ENCODE peak calls at places on chromosomes 11 and 22, in nine cellular contexts. One of them, this sample, is unnamed.
A peak's percentile ranks its signal among the peaks of the same experiment; 100 is the strongest.

GRCh38 chr11:120184371-120184945 is 26.4 kb upstream of the OAF start:
- DNase-seq in lower lobe of right lung: no peak
- DNase-seq in A549: no peak
- DNase-seq in PC-3: no peak
- DNase-seq in OCI-LY7: no peak
- DNase-seq in body of pancreas: peak; percentile 30
- DNase-seq in naive thymus-derived CD4-positive, alpha-beta T cell: no peak
- DNase-seq in CD4-positive, CD25-positive, alpha-beta regulatory T cell: no peak
- DNase-seq in transverse colon: no peak
- DNase-seq in this sample: no peak

GRCh38 chr11:92159931-92160330 is 64.7 kb upstream of the FAT3 start:
- DNase-seq in OCI-LY7: no peak
- DNase-seq in transverse colon: no peak
- DNase-seq in lower lobe of right lung: no peak
- DNase-seq in CD4-positive, CD25-positive, alpha-beta regulatory T cell: no peak
- DNase-seq in naive thymus-derived CD4-positive, alpha-beta T cell: no peak
- DNase-seq in PC-3: no peak
- DNase-seq in A549: no peak
- DNase-seq in body of pancreas: no peak
- DNase-seq in this sample: no peak

GRCh38 chr11:20056109-20057054 is 103.9 kb downstream of the DBX1 start:
- DNase-seq in A549: no peak
- DNase-seq in lower lobe of right lung: no peak
- DNase-seq in body of pancreas: peak; percentile 66
- DNase-seq in CD4-positive, CD25-positive, alpha-beta regulatory T cell: no peak
- DNase-seq in naive thymus-derived CD4-positive, alpha-beta T cell: no peak
- DNase-seq in transverse colon: peak; percentile 27
- DNase-seq in OCI-LY7: no peak
- DNase-seq in PC-3: no peak
- DNase-seq in this sample: no peak

GRCh38 chr11:62602141-62603071 is 741 bp upstream of the MTA2 start:
- DNase-seq in PC-3: peak; percentile 76
- DNase-seq in transverse colon: peak; percentile 74
- DNase-seq in OCI-LY7: no peak
- DNase-seq in A549: no peak
- DNase-seq in naive thymus-derived CD4-positive, alpha-beta T cell: no peak
- DNase-seq in lower lobe of right lung: peak; percentile 78
- DNase-seq in CD4-positive, CD25-positive, alpha-beta regulatory T cell: no peak
- DNase-seq in body of pancreas: peak; percentile 78
- DNase-seq in this sample: no peak

GRCh38 chr11:111086058-111086457 is 159.5 kb upstream of the POU2AF2 start:
- DNase-seq in OCI-LY7: no peak
- DNase-seq in PC-3: no peak
- DNase-seq in naive thymus-derived CD4-positive, alpha-beta T cell: no peak
- DNase-seq in A549: no peak
- DNase-seq in CD4-positive, CD25-positive, alpha-beta regulatory T cell: no peak
- DNase-seq in body of pancreas: no peak
- DNase-seq in transverse colon: no peak
- DNase-seq in lower lobe of right lung: no peak
- DNase-seq in this sample: no peak

GRCh38 chr11:76918941-76919386 is 58.2 kb downstream of the ACER3 start:
- DNase-seq in lower lobe of right lung: no peak
- DNase-seq in naive thymus-derived CD4-positive, alpha-beta T cell: no peak
- DNase-seq in OCI-LY7: peak; percentile 68
- DNase-seq in A549: peak; percentile 21
- DNase-seq in body of pancreas: peak; percentile 32
- DNase-seq in PC-3: peak; percentile 82
- DNase-seq in CD4-positive, CD25-positive, alpha-beta regulatory T cell: peak; percentile 17
- DNase-seq in transverse colon: peak; percentile 15
- DNase-seq in this sample: no peak

GRCh38 chr11:31921066-31921465 is 109.9 kb upstream of the PAX6 start:
- DNase-seq in A549: no peak
- DNase-seq in body of pancreas: no peak
- DNase-seq in transverse colon: no peak
- DNase-seq in CD4-positive, CD25-positive, alpha-beta regulatory T cell: no peak
- DNase-seq in naive thymus-derived CD4-positive, alpha-beta T cell: no peak
- DNase-seq in lower lobe of right lung: no peak
- DNase-seq in OCI-LY7: no peak
- DNase-seq in PC-3: no peak
- DNase-seq in this sample: no peak

GRCh38 chr11:129141748-129142475 is 50.2 kb downstream of the ARHGAP32 start:
- DNase-seq in A549: no peak
- DNase-seq in CD4-positive, CD25-positive, alpha-beta regulatory T cell: no peak
- DNase-seq in OCI-LY7: no peak
- DNase-seq in body of pancreas: peak; percentile 19
- DNase-seq in transverse colon: no peak
- DNase-seq in naive thymus-derived CD4-positive, alpha-beta T cell: no peak
- DNase-seq in lower lobe of right lung: no peak
- DNase-seq in PC-3: peak; percentile 56
- DNase-seq in this sample: no peak

GRCh38 chr11:31045335-31045734 is 324.2 kb downstream of the DCDC1 start:
- DNase-seq in CD4-positive, CD25-positive, alpha-beta regulatory T cell: no peak
- DNase-seq in body of pancreas: no peak
- DNase-seq in PC-3: peak; percentile 11
- DNase-seq in naive thymus-derived CD4-positive, alpha-beta T cell: no peak
- DNase-seq in A549: no peak
- DNase-seq in OCI-LY7: no peak
- DNase-seq in lower lobe of right lung: no peak
- DNase-seq in transverse colon: no peak
- DNase-seq in this sample: no peak

GRCh38 chr11:82978422-82979099 is 77.0 kb downstream of the DDIAS start:
- DNase-seq in lower lobe of right lung: no peak
- DNase-seq in CD4-positive, CD25-positive, alpha-beta regulatory T cell: no peak
- DNase-seq in naive thymus-derived CD4-positive, alpha-beta T cell: no peak
- DNase-seq in body of pancreas: no peak
- DNase-seq in A549: no peak
- DNase-seq in OCI-LY7: no peak
- DNase-seq in PC-3: peak; percentile 92
- DNase-seq in transverse colon: no peak
- DNase-seq in this sample: no peak

GRCh38 chr22:39684702-39685281 is 114.2 kb downstream of the CACNA1I start:
- DNase-seq in naive thymus-derived CD4-positive, alpha-beta T cell: no peak
- DNase-seq in body of pancreas: no peak
- DNase-seq in transverse colon: no peak
- DNase-seq in CD4-positive, CD25-positive, alpha-beta regulatory T cell: no peak
- DNase-seq in OCI-LY7: no peak
- DNase-seq in lower lobe of right lung: no peak
- DNase-seq in PC-3: peak; percentile 5
- DNase-seq in A549: no peak
- DNase-seq in this sample: no peak

GRCh38 chr11:1010006-1010405 is 26.5 kb downstream of the MUC6 start:
- DNase-seq in transverse colon: no peak
- DNase-seq in body of pancreas: no peak
- DNase-seq in naive thymus-derived CD4-positive, alpha-beta T cell: no peak
- DNase-seq in PC-3: no peak
- DNase-seq in CD4-positive, CD25-positive, alpha-beta regulatory T cell: no peak
- DNase-seq in A549: no peak
- DNase-seq in lower lobe of right lung: no peak
- DNase-seq in OCI-LY7: no peak
- DNase-seq in this sample: no peak

GRCh38 chr11:111454561-111455192 is 57.5 kb downstream of the BTG4 start:
- DNase-seq in naive thymus-derived CD4-positive, alpha-beta T cell: no peak
- DNase-seq in OCI-LY7: peak; percentile 60
- DNase-seq in body of pancreas: no peak
- DNase-seq in CD4-positive, CD25-positive, alpha-beta regulatory T cell: peak; percentile 23
- DNase-seq in transverse colon: peak; percentile 46
- DNase-seq in PC-3: peak; percentile 80
- DNase-seq in lower lobe of right lung: no peak
- DNase-seq in A549: peak; percentile 59
- DNase-seq in this sample: no peak

GRCh38 chr22:24128631-24129601 is 52.4 kb upstream of the SUSD2 start:
- DNase-seq in naive thymus-derived CD4-positive, alpha-beta T cell: no peak
- DNase-seq in lower lobe of right lung: peak; percentile 52
- DNase-seq in CD4-positive, CD25-positive, alpha-beta regulatory T cell: no peak
- DNase-seq in A549: no peak
- DNase-seq in transverse colon: no peak
- DNase-seq in OCI-LY7: no peak
- DNase-seq in body of pancreas: peak; percentile 51
- DNase-seq in PC-3: no peak
- DNase-seq in this sample: no peak

GRCh38 chr11:118342503-118343161 is at the start of gene CD3D:
- DNase-seq in CD4-positive, CD25-positive, alpha-beta regulatory T cell: peak; percentile 67
- DNase-seq in naive thymus-derived CD4-positive, alpha-beta T cell: peak; percentile 67
- DNase-seq in transverse colon: no peak
- DNase-seq in lower lobe of right lung: no peak
- DNase-seq in A549: no peak
- DNase-seq in PC-3: no peak
- DNase-seq in OCI-LY7: no peak
- DNase-seq in body of pancreas: no peak
- DNase-seq in this sample: no peak

GRCh38 chr22:26259510-26259909 is 90.2 kb downstream of the SEZ6L start:
- DNase-seq in OCI-LY7: peak; percentile 36
- DNase-seq in A549: no peak
- DNase-seq in naive thymus-derived CD4-positive, alpha-beta T cell: no peak
- DNase-seq in CD4-positive, CD25-positive, alpha-beta regulatory T cell: no peak
- DNase-seq in PC-3: peak; percentile 20
- DNase-seq in transverse colon: no peak
- DNase-seq in body of pancreas: no peak
- DNase-seq in lower lobe of right lung: no peak
- DNase-seq in this sample: no peak

GRCh38 chr11:15163136-15163535 is 48.4 kb downstream of the INSC start:
- DNase-seq in lower lobe of right lung: no peak
- DNase-seq in naive thymus-derived CD4-positive, alpha-beta T cell: no peak
- DNase-seq in OCI-LY7: no peak
- DNase-seq in CD4-positive, CD25-positive, alpha-beta regulatory T cell: no peak
- DNase-seq in transverse colon: no peak
- DNase-seq in body of pancreas: no peak
- DNase-seq in A549: no peak
- DNase-seq in PC-3: no peak
- DNase-seq in this sample: no peak

GRCh38 chr11:71197096-71197495 is 55.3 kb downstream of the SHANK2 start:
- DNase-seq in naive thymus-derived CD4-positive, alpha-beta T cell: no peak
- DNase-seq in PC-3: no peak
- DNase-seq in CD4-positive, CD25-positive, alpha-beta regulatory T cell: no peak
- DNase-seq in A549: no peak
- DNase-seq in body of pancreas: no peak
- DNase-seq in transverse colon: no peak
- DNase-seq in OCI-LY7: no peak
- DNase-seq in lower lobe of right lung: no peak
- DNase-seq in this sample: no peak

GRCh38 chr11:125376117-125376516 is 119.9 kb downstream of the FEZ1 start:
- DNase-seq in A549: no peak
- DNase-seq in OCI-LY7: no peak
- DNase-seq in naive thymus-derived CD4-positive, alpha-beta T cell: no peak
- DNase-seq in CD4-positive, CD25-positive, alpha-beta regulatory T cell: no peak
- DNase-seq in PC-3: no peak
- DNase-seq in lower lobe of right lung: no peak
- DNase-seq in body of pancreas: peak; percentile 69
- DNase-seq in transverse colon: no peak
- DNase-seq in this sample: no peak

GRCh38 chr22:47357493-47357892 is 595.0 kb downstream of the TBC1D22A start:
- DNase-seq in lower lobe of right lung: no peak
- DNase-seq in transverse colon: no peak
- DNase-seq in naive thymus-derived CD4-positive, alpha-beta T cell: no peak
- DNase-seq in PC-3: no peak
- DNase-seq in A549: no peak
- DNase-seq in body of pancreas: no peak
- DNase-seq in CD4-positive, CD25-positive, alpha-beta regulatory T cell: no peak
- DNase-seq in OCI-LY7: no peak
- DNase-seq in this sample: no peak
- H3K9me3 ChIP-seq in lower lobe of right lung: peaks cover 9% of the 10 kb centered on the region
- H3K9me3 ChIP-seq in transverse colon: peaks cover 10% of the 10 kb centered on the region
- H3K9me3 ChIP-seq in naive thymus-derived CD4-positive, alpha-beta T cell: no peaks in the 10 kb centered on the region
- H3K9me3 ChIP-seq in PC-3: no peaks in the 10 kb centered on the region
- H3K9me3 ChIP-seq in A549: peaks cover 8% of the 10 kb centered on the region
- H3K9me3 ChIP-seq in body of pancreas: peaks cover 5% of the 10 kb centered on the region
- H3K9me3 ChIP-seq in CD4-positive, CD25-positive, alpha-beta regulatory T cell: peaks cover 6% of the 10 kb centered on the region
- H3K9me3 ChIP-seq in OCI-LY7: peaks cover 3% of the 10 kb centered on the region
- H3K9me3 ChIP-seq in this sample: peaks cover 3% of the 10 kb centered on the region

DNA sequence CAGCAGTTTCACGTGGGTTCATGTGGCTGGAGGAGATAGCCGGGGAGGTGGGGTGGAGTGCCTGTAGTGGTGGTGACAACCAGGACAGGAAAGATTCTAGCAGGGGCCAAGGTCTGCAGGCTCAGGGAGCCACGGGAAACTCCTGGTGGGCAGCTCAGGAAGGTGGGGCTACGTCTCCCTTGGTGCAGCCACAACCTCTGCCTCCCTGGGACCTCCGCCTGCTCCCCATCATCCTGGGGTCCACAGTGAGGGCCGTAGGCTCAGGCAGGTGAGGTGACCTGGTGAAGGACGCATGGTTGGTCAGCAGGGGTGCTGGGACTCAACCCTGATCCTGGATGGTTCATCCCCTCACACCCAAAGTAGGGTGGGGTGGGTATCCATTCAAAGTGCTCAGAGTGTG is 524.1 kb downstream of the TBC1D22A start:
- DNase-seq in OCI-LY7: no peak
- DNase-seq in PC-3: no peak
- DNase-seq in transverse colon: no peak
- DNase-seq in body of pancreas: no peak
- DNase-seq in CD4-positive, CD25-positive, alpha-beta regulatory T cell: no peak
- DNase-seq in naive thymus-derived CD4-positive, alpha-beta T cell: no peak
- DNase-seq in lower lobe of right lung: no peak
- DNase-seq in A549: no peak
- DNase-seq in this sample: no peak
- H3K9me3 ChIP-seq in OCI-LY7: no peaks in the 10 kb centered on the region
- H3K9me3 ChIP-seq in PC-3: no peaks in the 10 kb centered on the region
- H3K9me3 ChIP-seq in transverse colon: no peaks in the 10 kb centered on the region
- H3K9me3 ChIP-seq in body of pancreas: no peaks in the 10 kb centered on the region
- H3K9me3 ChIP-seq in CD4-positive, CD25-positive, alpha-beta regulatory T cell: no peaks in the 10 kb centered on the region
- H3K9me3 ChIP-seq in naive thymus-derived CD4-positive, alpha-beta T cell: no peaks in the 10 kb centered on the region
- H3K9me3 ChIP-seq in lower lobe of right lung: no peaks in the 10 kb centered on the region
- H3K9me3 ChIP-seq in A549: no peaks in the 10 kb centered on the region
- H3K9me3 ChIP-seq in this sample: no peaks in the 10 kb centered on the region

DNA sequence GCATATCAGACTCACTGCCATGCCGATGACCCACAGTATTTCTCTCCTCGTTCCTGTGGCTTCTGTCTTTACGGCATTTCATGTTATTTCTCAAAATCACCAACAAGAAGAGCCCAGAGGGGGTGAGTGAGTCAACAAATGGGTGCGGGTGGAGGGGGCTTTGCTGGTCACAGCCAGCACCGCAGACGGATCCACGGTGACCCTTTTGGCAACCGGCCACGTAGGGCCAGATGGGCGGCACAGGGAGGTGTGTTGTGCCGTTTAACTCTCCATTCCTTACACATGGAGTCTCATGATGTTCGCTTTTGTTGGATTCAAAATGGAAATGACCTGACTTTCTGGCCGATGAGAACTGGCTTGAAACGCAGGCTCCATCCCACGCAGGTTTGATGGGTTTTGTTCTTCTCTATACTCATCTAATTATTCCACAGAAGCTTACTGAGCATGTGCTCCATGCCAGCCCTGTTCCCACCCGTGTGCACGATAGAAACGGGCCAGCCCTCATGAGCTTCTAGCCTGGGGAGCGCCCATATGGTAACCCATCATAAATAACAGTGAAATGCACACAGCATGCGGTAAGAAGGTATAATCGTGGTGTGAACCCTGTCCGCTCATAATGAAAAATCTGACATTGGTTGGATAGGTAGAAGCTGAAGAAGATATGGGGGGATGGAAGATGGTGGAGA is 319.9 kb downstream of the BRD1 start:
- DNase-seq in naive thymus-derived CD4-positive, alpha-beta T cell: no peak
- DNase-seq in transverse colon: no peak
- DNase-seq in OCI-LY7: no peak
- DNase-seq in PC-3: no peak
- DNase-seq in body of pancreas: no peak
- DNase-seq in A549: no peak
- DNase-seq in CD4-positive, CD25-positive, alpha-beta regulatory T cell: no peak
- DNase-seq in lower lobe of right lung: no peak
- DNase-seq in this sample: no peak
- H3K9me3 ChIP-seq in naive thymus-derived CD4-positive, alpha-beta T cell: peaks cover 16% of the 10 kb centered on the region
- H3K9me3 ChIP-seq in transverse colon: peaks cover 3% of the 10 kb centered on the region
- H3K9me3 ChIP-seq in OCI-LY7: peaks cover 22% of the 10 kb centered on the region
- H3K9me3 ChIP-seq in PC-3: no peaks in the 10 kb centered on the region
- H3K9me3 ChIP-seq in body of pancreas: peaks cover 8% of the 10 kb centered on the region
- H3K9me3 ChIP-seq in A549: no peaks in the 10 kb centered on the region
- H3K9me3 ChIP-seq in CD4-positive, CD25-positive, alpha-beta regulatory T cell: peaks cover 19% of the 10 kb centered on the region
- H3K9me3 ChIP-seq in lower lobe of right lung: peaks cover 5% of the 10 kb centered on the region
- H3K9me3 ChIP-seq in this sample: peaks cover 2% of the 10 kb centered on the region

GRCh38 chr22:47277001-47277400 is 514.6 kb downstream of the TBC1D22A start:
- DNase-seq in PC-3: no peak
- DNase-seq in body of pancreas: no peak
- DNase-seq in CD4-positive, CD25-positive, alpha-beta regulatory T cell: no peak
- DNase-seq in lower lobe of right lung: no peak
- DNase-seq in naive thymus-derived CD4-positive, alpha-beta T cell: no peak
- DNase-seq in A549: no peak
- DNase-seq in OCI-LY7: no peak
- DNase-seq in transverse colon: no peak
- DNase-seq in this sample: no peak
- H3K9me3 ChIP-seq in PC-3: no peaks in the 10 kb centered on the region
- H3K9me3 ChIP-seq in body of pancreas: no peaks in the 10 kb centered on the region
- H3K9me3 ChIP-seq in CD4-positive, CD25-positive, alpha-beta regulatory T cell: no peaks in the 10 kb centered on the region
- H3K9me3 ChIP-seq in lower lobe of right lung: no peaks in the 10 kb centered on the region
- H3K9me3 ChIP-seq in naive thymus-derived CD4-positive, alpha-beta T cell: no peaks in the 10 kb centered on the region
- H3K9me3 ChIP-seq in A549: no peaks in the 10 kb centered on the region
- H3K9me3 ChIP-seq in OCI-LY7: no peaks in the 10 kb centered on the region
- H3K9me3 ChIP-seq in transverse colon: no peaks in the 10 kb centered on the region
- H3K9me3 ChIP-seq in this sample: no peaks in the 10 kb centered on the region

This sample was measured in RWPE2.